ENCODE peak calls at places on chromosomes 6 and 20, in five cellular contexts. T, R, Q, D and Y are unnamed samples.

GRCh38 chr6:158707826-158708225 is 58.0 kb downstream of the SYTL3 start:
- DNase-seq in R (no peak), Q (peak), T (no peak), D (no peak), Y (no peak)

GRCh38 chr20:60727425-60727824 is 524.6 kb upstream of the CDH4 start:
- DNase-seq in D (no peak), T (no peak), Q (no peak), R (no peak), Y (no peak)

GRCh38 chr6:46220351-46221220 is 49.8 kb upstream of the ENPP5 start:
- DNase-seq in D (no peak), R (no peak), T (no peak), Q (no peak), Y (no peak)

GRCh38 chr6:107154131-107154906 is 39.0 kb upstream of the BEND3 start:
- DNase-seq in Q (no peak), T (no peak), D (no peak), R (no peak), Y (no peak)

GRCh38 chr6:163585932-163586437 is 171.5 kb downstream of the QKI start:
- DNase-seq in D (peak), Q (no peak), T (no peak), R (peak), Y (peak)

GRCh38 chr6:126285871-126286270 is 54.0 kb upstream of the CENPW start:
- DNase-seq in T (no peak), Q (no peak), R (no peak), D (no peak), Y (no peak)

GRCh38 chr6:158789115-158789917 is 29.9 kb downstream of the EZR start:
- DNase-seq in D (no peak), T (no peak), R (no peak), Q (peak), Y (no peak)

GRCh38 chr6:119181046-119181445 is 102.6 kb upstream of the FAM184A start:
- DNase-seq in R (no peak), Q (no peak), T (no peak), D (no peak), Y (no peak)

GRCh38 chr20:25195962-25196700 is 619 bp downstream of the ENTPD6 start:
- DNase-seq in Q (peak), R (peak), T (no peak), D (no peak), Y (no peak)

GRCh38 chr6:101961357-101961756 is 567.8 kb downstream of the GRIK2 start:
- DNase-seq in Q (no peak), R (no peak), T (no peak), D (no peak), Y (no peak)

GRCh38 chr6:14838041-14838596 is 407.8 kb upstream of the JARID2 start:
- DNase-seq in T (no peak), R (no peak), D (peak), Q (no peak), Y (no peak)

DNA sequence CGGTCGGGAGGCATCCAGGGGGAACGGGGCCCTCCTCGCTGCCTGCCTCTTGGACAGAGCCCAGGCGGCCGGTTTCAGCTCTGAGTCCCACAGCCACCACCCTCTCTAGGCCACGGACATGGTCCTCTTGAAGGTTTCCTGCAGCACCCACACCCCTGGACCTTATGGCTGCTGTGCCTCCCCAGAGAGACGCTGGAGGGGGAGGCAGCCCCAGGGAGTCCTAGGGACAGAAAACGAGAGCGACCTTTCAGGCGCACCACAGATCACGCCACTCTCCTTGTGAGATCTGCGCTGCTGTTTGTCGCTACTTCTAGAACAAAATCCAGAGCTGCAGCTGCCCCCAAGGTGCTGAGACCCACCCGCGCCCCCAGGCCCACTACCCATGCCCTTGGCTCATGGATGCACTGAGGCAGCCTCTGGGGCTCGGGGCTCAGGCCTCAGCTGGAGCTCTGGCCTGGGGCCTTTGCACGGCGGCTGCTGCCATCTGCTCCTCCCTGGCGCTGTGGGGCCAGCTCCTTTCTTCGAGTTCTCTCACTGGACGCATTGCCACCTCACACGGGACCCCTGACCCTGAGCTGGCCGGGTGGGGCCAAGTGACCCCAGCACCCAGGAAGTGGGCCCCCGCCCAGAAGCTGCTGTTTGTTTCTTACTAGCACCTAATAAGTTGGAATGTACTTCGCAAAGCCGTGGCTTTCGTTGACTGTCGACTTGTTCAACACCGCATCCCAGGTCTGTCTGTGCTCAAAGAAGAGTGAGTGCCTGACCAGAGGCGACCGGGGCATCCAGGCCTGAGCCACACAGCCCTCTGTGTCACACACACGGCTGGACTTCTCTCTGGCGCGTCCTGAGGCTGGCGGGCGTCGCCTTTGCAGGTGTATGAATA is 113.3 kb downstream of the DLL1 start:
- DNase-seq in R (no peak), T (no peak), D (no peak), Q (peak), Y (no peak)
- H3K4me3 ChIP-seq in R (no peak), T (no peak), D (no peak), Q (no peak), Y (no peak)

GRCh38 chr6:54737247-54737646 is 109.3 kb upstream of the FAM83B start:
- DNase-seq in D (no peak), Q (no peak), R (no peak), T (no peak), Y (no peak)
- TF ChIP-seq CTCF in D (peak), Q (no peak), R (no peak), T (peak), Y (peak)

DNA sequence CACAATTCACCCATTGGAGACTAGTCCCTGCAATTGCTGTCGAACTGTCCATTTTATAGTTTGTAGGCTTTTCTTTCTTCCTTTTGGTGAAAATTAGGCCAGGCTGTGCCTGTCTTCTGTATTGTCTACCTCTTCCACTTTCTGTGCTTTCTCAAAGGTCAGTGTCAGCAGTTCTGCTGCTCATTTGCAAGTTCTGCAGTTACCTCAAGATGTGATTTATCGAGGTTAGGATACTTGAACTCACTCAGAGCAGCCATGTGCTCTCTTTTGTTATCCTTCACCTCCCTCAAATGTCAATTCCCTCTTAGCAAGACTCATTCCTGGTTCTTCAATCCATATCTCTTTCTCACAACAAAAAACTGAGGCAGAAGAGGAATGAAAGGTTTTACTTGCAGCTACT is 179.1 kb downstream of the SLC35F1 start:
- DNase-seq in Q (no peak), R (no peak), D (no peak), T (no peak), Y (no peak)
- H3K4me3 ChIP-seq in Q (no peak), R (no peak), D (no peak), T (no peak), Y (no peak)

DNA sequence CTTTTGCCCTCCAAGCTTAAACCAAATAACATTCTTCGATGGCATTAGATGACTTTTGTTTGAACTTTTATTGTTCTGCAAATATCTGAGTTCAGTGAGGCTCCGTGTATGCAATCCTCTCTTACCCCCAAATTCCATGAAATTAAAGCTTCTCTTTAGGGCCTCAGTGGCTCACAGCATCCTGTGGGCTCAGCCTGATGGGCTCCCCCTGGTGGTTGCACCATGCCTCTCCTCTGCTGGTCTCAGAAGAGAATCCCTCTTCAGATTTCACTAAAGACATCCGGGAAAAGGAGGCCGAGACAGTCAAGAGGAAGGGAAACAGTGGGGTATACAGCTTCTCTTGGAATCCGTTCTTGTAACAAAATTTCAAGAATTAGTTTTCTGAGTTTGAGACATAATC is 331.6 kb upstream of the NT5E start:
- DNase-seq in D (no peak), Q (no peak), T (no peak), R (no peak), Y (no peak)
- TF ChIP-seq CTCF in D (peak), Q (no peak), T (peak), R (no peak), Y (peak)

GRCh38 chr6:32905078-32905477 is 35.8 kb downstream of the HLA-DMB start:
- DNase-seq in Q (no peak), R (no peak), T (no peak), D (no peak), Y (no peak)
- H3K4me3 ChIP-seq in Q (no peak), R (no peak), T (no peak), D (no peak), Y (no peak)